ENCODE peak calls at places on chromosomes 6 and 20, in five cellular contexts. One of them, this sample, is unnamed.

GRCh38 chr6:27870486-27870885 is 41.7 kb downstream of the OR2B2 start:
- DNase-seq in sigmoid colon: no peak
- DNase-seq in HCT116: no peak
- DNase-seq in GM23338: no peak
- DNase-seq in breast epithelium: no peak
- DNase-seq in this sample: no peak

GRCh38 chr6:40792183-40792582 is 205.0 kb upstream of the LRFN2 start:
- DNase-seq in sigmoid colon: no peak
- DNase-seq in HCT116: no peak
- DNase-seq in GM23338: no peak
- DNase-seq in breast epithelium: no peak
- DNase-seq in this sample: no peak

GRCh38 chr6:73774311-73774766 is 78.3 kb downstream of the CD109 start:
- DNase-seq in sigmoid colon: peak; percentile 78
- DNase-seq in HCT116: peak; percentile 22
- DNase-seq in GM23338: no peak
- DNase-seq in breast epithelium: no peak
- DNase-seq in this sample: no peak

GRCh38 chr20:62717933-62718332 is 9.3 kb downstream of the NTSR1 start:
- DNase-seq in sigmoid colon: no peak
- DNase-seq in HCT116: no peak
- DNase-seq in GM23338: no peak
- DNase-seq in breast epithelium: no peak
- DNase-seq in this sample: no peak

GRCh38 chr6:4055420-4056041 is 23.4 kb downstream of the FAM217A start:
- DNase-seq in sigmoid colon: no peak
- DNase-seq in HCT116: peak; percentile 21
- DNase-seq in GM23338: no peak
- DNase-seq in breast epithelium: no peak
- DNase-seq in this sample: peak; percentile 12

GRCh38 chr6:163564536-163564935 is 150.0 kb downstream of the QKI start:
- DNase-seq in sigmoid colon: no peak
- DNase-seq in HCT116: no peak
- DNase-seq in GM23338: no peak
- DNase-seq in breast epithelium: no peak
- DNase-seq in this sample: no peak

GRCh38 chr20:17619351-17620093 is 49.6 kb downstream of the DSTN start:
- DNase-seq in sigmoid colon: peak; percentile 61
- DNase-seq in HCT116: no peak
- DNase-seq in GM23338: no peak
- DNase-seq in breast epithelium: peak; percentile 14
- DNase-seq in this sample: no peak

GRCh38 chr6:126721581-126722145 is 381.7 kb downstream of the CENPW start:
- DNase-seq in sigmoid colon: no peak
- DNase-seq in HCT116: peak; percentile 49
- DNase-seq in GM23338: no peak
- DNase-seq in breast epithelium: no peak
- DNase-seq in this sample: no peak

GRCh38 chr6:156933201-156934053 is 156.2 kb downstream of the ARID1B start:
- DNase-seq in sigmoid colon: no peak
- DNase-seq in HCT116: no peak
- DNase-seq in GM23338: peak; percentile 50
- DNase-seq in breast epithelium: peak; percentile 34
- DNase-seq in this sample: peak; percentile 65

GRCh38 chr6:150395388-150396009 is 26.7 kb downstream of the IYD start:
- DNase-seq in sigmoid colon: no peak
- DNase-seq in HCT116: peak; percentile 49
- DNase-seq in GM23338: peak; percentile 93
- DNase-seq in breast epithelium: peak; percentile 34
- DNase-seq in this sample: peak; percentile 28

GRCh38 chr20:61502433-61502832 is 250.4 kb downstream of the CDH4 start:
- DNase-seq in sigmoid colon: no peak
- DNase-seq in HCT116: no peak
- DNase-seq in GM23338: no peak
- DNase-seq in breast epithelium: no peak
- DNase-seq in this sample: no peak

GRCh38 chr6:69584913-69585729 is 211.7 kb downstream of the LMBRD1 start:
- DNase-seq in sigmoid colon: no peak
- DNase-seq in HCT116: no peak
- DNase-seq in GM23338: peak; percentile 8
- DNase-seq in breast epithelium: no peak
- DNase-seq in this sample: no peak

GRCh38 chr20:50449789-50450492 is 60.2 kb upstream of the PTPN1 start:
- DNase-seq in sigmoid colon: no peak
- DNase-seq in HCT116: no peak
- DNase-seq in GM23338: no peak
- DNase-seq in breast epithelium: no peak
- DNase-seq in this sample: no peak

GRCh38 chr6:56890683-56891429 is 64.1 kb upstream of the BEND6 start:
- DNase-seq in sigmoid colon: no peak
- DNase-seq in HCT116: no peak
- DNase-seq in GM23338: no peak
- DNase-seq in breast epithelium: no peak
- DNase-seq in this sample: no peak

GRCh38 chr6:129525055-129525454 is 184.9 kb downstream of the ARHGAP18 start:
- DNase-seq in sigmoid colon: no peak
- DNase-seq in HCT116: no peak
- DNase-seq in GM23338: no peak
- DNase-seq in breast epithelium: no peak
- DNase-seq in this sample: no peak

GRCh38 chr6:110618591-110619267 is 142.3 kb upstream of the SLC22A16 start:
- DNase-seq in sigmoid colon: no peak
- DNase-seq in HCT116: peak; percentile 3
- DNase-seq in GM23338: peak; percentile 75
- DNase-seq in breast epithelium: no peak
- DNase-seq in this sample: peak; percentile 19

GRCh38 chr6:148677594-148678476 is 69.0 kb upstream of the UST start:
- DNase-seq in sigmoid colon: no peak
- DNase-seq in HCT116: no peak
- DNase-seq in GM23338: no peak
- DNase-seq in breast epithelium: no peak
- DNase-seq in this sample: no peak

GRCh38 chr6:13605634-13606033 is 9.5 kb upstream of the NOL7 start:
- DNase-seq in sigmoid colon: no peak
- DNase-seq in HCT116: no peak
- DNase-seq in GM23338: no peak
- DNase-seq in breast epithelium: no peak
- DNase-seq in this sample: no peak

GRCh38 chr6:10403385-10404106 is 11.3 kb downstream of the TFAP2A start:
- DNase-seq in sigmoid colon: no peak
- DNase-seq in HCT116: no peak
- DNase-seq in GM23338: no peak
- DNase-seq in breast epithelium: no peak
- DNase-seq in this sample: peak; percentile 46

GRCh38 chr6:14211596-14211961 is 94.0 kb downstream of the CD83 start:
- DNase-seq in sigmoid colon: peak; percentile 71
- DNase-seq in HCT116: no peak
- DNase-seq in GM23338: peak; percentile 70
- DNase-seq in breast epithelium: no peak
- DNase-seq in this sample: peak; percentile 21

GRCh38 chr6:227074-227782 is 65.1 kb upstream of the DUSP22 start:
- DNase-seq in sigmoid colon: no peak
- DNase-seq in HCT116: no peak
- DNase-seq in GM23338: no peak
- DNase-seq in breast epithelium: peak; percentile 10
- DNase-seq in this sample: no peak

GRCh38 chr6:165098165-165098564 is 211.2 kb downstream of the C6orf118 start:
- DNase-seq in sigmoid colon: no peak
- DNase-seq in HCT116: no peak
- DNase-seq in GM23338: no peak
- DNase-seq in breast epithelium: no peak
- DNase-seq in this sample: no peak

GRCh38 chr20:60219984-60220540 is 261.8 kb downstream of the CDH26 start:
- DNase-seq in sigmoid colon: no peak
- DNase-seq in HCT116: no peak
- DNase-seq in GM23338: no peak
- DNase-seq in breast epithelium: no peak
- DNase-seq in this sample: no peak

DNA sequence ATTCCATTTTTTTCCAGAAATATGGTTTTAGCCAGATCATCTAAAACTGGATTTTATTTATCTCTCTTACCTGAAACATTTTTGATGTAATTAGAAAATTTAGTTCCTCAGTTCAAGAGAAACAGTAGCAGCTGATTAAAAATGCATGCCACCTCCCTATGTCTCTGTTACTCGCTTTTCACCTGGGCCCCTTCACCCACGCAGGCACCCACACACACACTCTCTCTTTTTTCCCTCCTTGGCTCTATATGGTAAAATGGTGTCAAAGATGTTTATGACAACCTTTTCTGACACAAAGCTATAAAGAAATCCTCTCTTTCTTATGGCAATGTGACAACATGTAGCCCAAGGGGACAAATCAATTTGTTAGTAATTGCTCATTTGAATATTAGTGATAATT is 5.8 kb upstream of the SGK1 start:
- DNase-seq in sigmoid colon: no peak
- DNase-seq in HCT116: no peak
- DNase-seq in GM23338: no peak
- DNase-seq in breast epithelium: no peak
- DNase-seq in this sample: no peak
- TF ChIP-seq POLR2AphosphoS5 in sigmoid colon: no peak
- TF ChIP-seq POLR2AphosphoS5 in HCT116: no peak
- TF ChIP-seq POLR2AphosphoS5 in GM23338: no peak
- TF ChIP-seq POLR2AphosphoS5 in breast epithelium: no peak
- TF ChIP-seq POLR2AphosphoS5 in this sample: no peak

GRCh38 chr20:44961024-44961866 is 1.0 kb upstream of the TOMM34 start:
- DNase-seq in sigmoid colon: no peak
- DNase-seq in HCT116: no peak
- DNase-seq in GM23338: peak; percentile 49
- DNase-seq in breast epithelium: no peak
- DNase-seq in this sample: no peak

GRCh38 chr20:44962483-44962882 is 2.3 kb upstream of the TOMM34 start:
- DNase-seq in sigmoid colon: no peak
- DNase-seq in HCT116: no peak
- DNase-seq in GM23338: no peak
- DNase-seq in breast epithelium: no peak
- DNase-seq in this sample: no peak

GRCh38 chr20:44961868-44962267 is 1.7 kb upstream of the TOMM34 start:
- DNase-seq in sigmoid colon: no peak
- DNase-seq in HCT116: no peak
- DNase-seq in GM23338: peak; percentile 20
- DNase-seq in breast epithelium: no peak
- DNase-seq in this sample: no peak

GRCh38 chr20:44965651-44966029 is 672 bp upstream of the STK4 start:
- DNase-seq in sigmoid colon: no peak
- DNase-seq in HCT116: no peak
- DNase-seq in GM23338: no peak
- DNase-seq in breast epithelium: no peak
- DNase-seq in this sample: no peak

GRCh38 chr20:44963325-44964215 is 2.7 kb upstream of the STK4 start:
- DNase-seq in sigmoid colon: no peak
- DNase-seq in HCT116: no peak
- DNase-seq in GM23338: no peak
- DNase-seq in breast epithelium: no peak
- DNase-seq in this sample: no peak
- H3K4me3 ChIP-seq in sigmoid colon: no peak overlapping the region
- H3K4me3 ChIP-seq in HCT116: no peak overlapping the region
- H3K4me3 ChIP-seq in GM23338: no peak overlapping the region
- H3K4me3 ChIP-seq in breast epithelium: no peak overlapping the region
- H3K4me3 ChIP-seq in this sample: no peak overlapping the region

GRCh38 chr6:26350858-26351543 is 14.0 kb upstream of the BTN3A2 start:
- DNase-seq in sigmoid colon: no peak
- DNase-seq in HCT116: no peak
- DNase-seq in GM23338: no peak
- DNase-seq in breast epithelium: no peak
- DNase-seq in this sample: no peak

GRCh38 chr6:26352315-26352714 is 12.7 kb upstream of the BTN3A2 start:
- DNase-seq in sigmoid colon: no peak
- DNase-seq in HCT116: no peak
- DNase-seq in GM23338: no peak
- DNase-seq in breast epithelium: no peak
- DNase-seq in this sample: no peak

GRCh38 chr6:26349964-26350857 is 14.8 kb upstream of the BTN3A2 start:
- DNase-seq in sigmoid colon: no peak
- DNase-seq in HCT116: no peak
- DNase-seq in GM23338: no peak
- DNase-seq in breast epithelium: no peak
- DNase-seq in this sample: no peak

GRCh38 chr6:26354162-26354561 is 10.8 kb upstream of the BTN3A2 start:
- DNase-seq in sigmoid colon: no peak
- DNase-seq in HCT116: no peak
- DNase-seq in GM23338: no peak
- DNase-seq in breast epithelium: no peak
- DNase-seq in this sample: no peak

DNA sequence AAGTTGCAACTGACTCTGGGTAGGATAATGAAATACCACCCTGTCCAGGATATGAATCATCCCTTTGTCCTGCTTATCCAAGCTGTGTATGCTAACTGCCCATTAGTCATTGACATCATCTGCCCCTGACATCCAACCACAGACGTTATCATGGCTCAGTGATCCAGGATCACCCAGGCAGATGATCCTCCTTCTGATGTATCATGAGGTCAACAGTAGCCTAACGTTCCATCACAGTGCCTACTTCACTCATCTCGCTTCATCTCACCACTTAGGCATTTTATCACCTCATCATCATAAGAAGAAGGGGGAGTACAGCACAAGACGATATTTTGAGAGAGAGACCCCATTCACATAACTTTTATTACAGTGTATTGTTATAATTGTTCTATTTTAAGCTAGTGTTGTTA is 13.4 kb upstream of the BTN3A2 start:
- DNase-seq in sigmoid colon: no peak
- DNase-seq in HCT116: peak; percentile 76
- DNase-seq in GM23338: no peak
- DNase-seq in breast epithelium: no peak
- DNase-seq in this sample: no peak
- H3K27ac ChIP-seq in sigmoid colon: no peak overlapping the region
- H3K27ac ChIP-seq in HCT116: no peak overlapping the region
- H3K27ac ChIP-seq in GM23338: no peak overlapping the region
- H3K27ac ChIP-seq in breast epithelium: no peak overlapping the region
- H3K27ac ChIP-seq in this sample: no peak overlapping the region

DNA sequence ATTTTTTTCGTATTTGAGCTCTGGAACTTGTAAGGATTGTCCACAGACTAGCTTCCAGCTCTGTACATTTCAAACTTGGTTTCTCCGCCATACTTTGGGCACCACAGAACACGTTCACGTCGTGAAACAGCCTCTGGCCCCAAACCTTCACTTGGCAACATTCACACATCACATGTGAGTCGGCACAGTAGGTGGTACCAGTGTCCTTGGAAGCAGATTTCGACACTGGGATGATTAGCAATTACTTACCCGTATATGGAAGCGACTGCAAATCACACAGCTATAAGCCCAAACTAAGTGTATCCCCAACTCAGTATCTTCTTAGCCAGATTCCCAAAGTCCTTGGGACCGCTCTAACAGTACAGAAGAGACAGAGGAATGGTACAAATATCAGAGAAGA is 60.2 kb downstream of the MAFB start:
- DNase-seq in sigmoid colon: no peak
- DNase-seq in HCT116: no peak
- DNase-seq in GM23338: no peak
- DNase-seq in breast epithelium: peak; percentile 54
- DNase-seq in this sample: no peak
- TF ChIP-seq POLR2AphosphoS5 in sigmoid colon: no peak
- TF ChIP-seq POLR2AphosphoS5 in HCT116: no peak
- TF ChIP-seq POLR2AphosphoS5 in GM23338: no peak
- TF ChIP-seq POLR2AphosphoS5 in breast epithelium: no peak
- TF ChIP-seq POLR2AphosphoS5 in this sample: no peak